ENCODE peak calls at places on chromosome 1, in ten cellular contexts. One of them, this sample, is unnamed.

GRCh38 chr1:230066466-230067404 is at the start of gene GALNT2:
- DNase-seq in mesendoderm: peak; percentile 95
- DNase-seq in IMR-90: peak; percentile 79
- DNase-seq in fibroblast of the conjunctiva: peak; percentile 57
- DNase-seq in left colon: peak; percentile 90
- DNase-seq in neural crest cell: peak; percentile 81
- DNase-seq in kidney glomerular epithelial cell: peak; percentile 83
- DNase-seq in thoracic aorta: peak; percentile 36
- DNase-seq in dermis microvascular lymphatic vessel endothelial cell: peak; percentile 87
- DNase-seq in esophagus squamous epithelium: peak; percentile 68
- DNase-seq in this sample: peak; percentile 90

GRCh38 chr1:117812868-117813511 is 116.4 kb downstream of the GDAP2 start:
- DNase-seq in kidney glomerular epithelial cell: no peak
- DNase-seq in left colon: no peak
- DNase-seq in esophagus squamous epithelium: no peak
- DNase-seq in neural crest cell: no peak
- DNase-seq in dermis microvascular lymphatic vessel endothelial cell: no peak
- DNase-seq in IMR-90: peak; percentile 68
- DNase-seq in fibroblast of the conjunctiva: no peak
- DNase-seq in mesendoderm: no peak
- DNase-seq in thoracic aorta: no peak
- DNase-seq in this sample: no peak

GRCh38 chr1:26541816-26542711 is 12.5 kb downstream of the RPS6KA1 start:
- DNase-seq in esophagus squamous epithelium: peak; percentile 74
- DNase-seq in neural crest cell: peak; percentile 44
- DNase-seq in kidney glomerular epithelial cell: no peak
- DNase-seq in thoracic aorta: peak; percentile 43
- DNase-seq in left colon: peak; percentile 81
- DNase-seq in fibroblast of the conjunctiva: no peak
- DNase-seq in mesendoderm: peak; percentile 92
- DNase-seq in dermis microvascular lymphatic vessel endothelial cell: no peak
- DNase-seq in IMR-90: peak; percentile 78
- DNase-seq in this sample: peak; percentile 73

GRCh38 chr1:7265771-7266371 is 480.6 kb downstream of the CAMTA1 start:
- DNase-seq in thoracic aorta: no peak
- DNase-seq in mesendoderm: no peak
- DNase-seq in neural crest cell: no peak
- DNase-seq in fibroblast of the conjunctiva: peak; percentile 43
- DNase-seq in left colon: peak; percentile 90
- DNase-seq in IMR-90: peak; percentile 97
- DNase-seq in esophagus squamous epithelium: no peak
- DNase-seq in kidney glomerular epithelial cell: peak; percentile 93
- DNase-seq in dermis microvascular lymphatic vessel endothelial cell: peak; percentile 63
- DNase-seq in this sample: no peak

GRCh38 chr1:11571906-11572616 is 82.2 kb downstream of the FBXO2 start:
- DNase-seq in thoracic aorta: no peak
- DNase-seq in neural crest cell: no peak
- DNase-seq in left colon: no peak
- DNase-seq in esophagus squamous epithelium: no peak
- DNase-seq in fibroblast of the conjunctiva: no peak
- DNase-seq in kidney glomerular epithelial cell: no peak
- DNase-seq in mesendoderm: peak; percentile 87
- DNase-seq in IMR-90: no peak
- DNase-seq in dermis microvascular lymphatic vessel endothelial cell: no peak
- DNase-seq in this sample: peak; percentile 81

GRCh38 chr1:224127925-224128819 is 14.3 kb downstream of the FBXO28 start:
- DNase-seq in kidney glomerular epithelial cell: no peak
- DNase-seq in thoracic aorta: no peak
- DNase-seq in left colon: no peak
- DNase-seq in fibroblast of the conjunctiva: peak; percentile 9
- DNase-seq in mesendoderm: no peak
- DNase-seq in IMR-90: peak; percentile 67
- DNase-seq in dermis microvascular lymphatic vessel endothelial cell: no peak
- DNase-seq in esophagus squamous epithelium: no peak
- DNase-seq in neural crest cell: no peak
- DNase-seq in this sample: no peak

GRCh38 chr1:112504666-112505399 is 3.9 kb upstream of the WNT2B start:
- DNase-seq in dermis microvascular lymphatic vessel endothelial cell: no peak
- DNase-seq in esophagus squamous epithelium: no peak
- DNase-seq in left colon: no peak
- DNase-seq in thoracic aorta: no peak
- DNase-seq in neural crest cell: no peak
- DNase-seq in fibroblast of the conjunctiva: no peak
- DNase-seq in mesendoderm: no peak
- DNase-seq in kidney glomerular epithelial cell: no peak
- DNase-seq in IMR-90: no peak
- DNase-seq in this sample: no peak

GRCh38 chr1:151047925-151048644 is 534 bp downstream of the C1orf56 start:
- DNase-seq in dermis microvascular lymphatic vessel endothelial cell: peak; percentile 76
- DNase-seq in IMR-90: peak; percentile 57
- DNase-seq in kidney glomerular epithelial cell: peak; percentile 59
- DNase-seq in neural crest cell: peak; percentile 64
- DNase-seq in fibroblast of the conjunctiva: peak; percentile 40
- DNase-seq in thoracic aorta: peak; percentile 20
- DNase-seq in left colon: peak; percentile 66
- DNase-seq in mesendoderm: peak; percentile 89
- DNase-seq in esophagus squamous epithelium: no peak
- DNase-seq in this sample: peak; percentile 76

This sample was measured in WTC11.